ENCODE peak calls at places on chromosomes 12 and 14, in nine cellular contexts. One of them, this sample, is unnamed.

GRCh38 chr12:123989753-123990152 is 16.7 kb downstream of the ZNF664 start:
- DNase-seq in NCI-H1092 treated with DMSO at 0.1 percent for 48 hours: no peak
- DNase-seq in Calu3: no peak
- DNase-seq in naive thymus-derived CD4-positive, alpha-beta T cell: no peak
- DNase-seq in AG08395: no peak
- DNase-seq in A549: no peak
- DNase-seq in amniotic stem cell: no peak
- DNase-seq in 8988T: no peak
- DNase-seq in cardiac muscle cell: peak
- DNase-seq in this sample: no peak

GRCh38 chr14:73777420-73777819 is 63.2 kb upstream of the PNMA1 start:
- DNase-seq in NCI-H1092 treated with DMSO at 0.1 percent for 48 hours: no peak
- DNase-seq in Calu3: no peak
- DNase-seq in naive thymus-derived CD4-positive, alpha-beta T cell: no peak
- DNase-seq in AG08395: no peak
- DNase-seq in A549: no peak
- DNase-seq in amniotic stem cell: no peak
- DNase-seq in 8988T: no peak
- DNase-seq in cardiac muscle cell: no peak
- DNase-seq in this sample: no peak

GRCh38 chr14:73995977-73996378 is 23.1 kb downstream of the ENTPD5 start:
- DNase-seq in NCI-H1092 treated with DMSO at 0.1 percent for 48 hours: no peak
- DNase-seq in Calu3: no peak
- DNase-seq in naive thymus-derived CD4-positive, alpha-beta T cell: no peak
- DNase-seq in AG08395: no peak
- DNase-seq in A549: no peak
- DNase-seq in amniotic stem cell: no peak
- DNase-seq in 8988T: no peak
- DNase-seq in cardiac muscle cell: no peak
- DNase-seq in this sample: no peak

GRCh38 chr14:64444984-64445845 is 20.1 kb upstream of the AKAP5 start:
- DNase-seq in NCI-H1092 treated with DMSO at 0.1 percent for 48 hours: no peak
- DNase-seq in Calu3: no peak
- DNase-seq in naive thymus-derived CD4-positive, alpha-beta T cell: no peak
- DNase-seq in AG08395: peak
- DNase-seq in A549: peak
- DNase-seq in amniotic stem cell: peak
- DNase-seq in 8988T: no peak
- DNase-seq in cardiac muscle cell: no peak
- DNase-seq in this sample: no peak

GRCh38 chr14:22272408-22272807 is 316.6 kb downstream of the DAD1 start:
- DNase-seq in NCI-H1092 treated with DMSO at 0.1 percent for 48 hours: no peak
- DNase-seq in Calu3: no peak
- DNase-seq in naive thymus-derived CD4-positive, alpha-beta T cell: no peak
- DNase-seq in AG08395: no peak
- DNase-seq in A549: no peak
- DNase-seq in amniotic stem cell: no peak
- DNase-seq in 8988T: no peak
- DNase-seq in cardiac muscle cell: no peak
- DNase-seq in this sample: no peak

GRCh38 chr14:96088131-96088880 is 49.1 kb downstream of the C14orf132 start:
- DNase-seq in NCI-H1092 treated with DMSO at 0.1 percent for 48 hours: no peak
- DNase-seq in Calu3: no peak
- DNase-seq in naive thymus-derived CD4-positive, alpha-beta T cell: no peak
- DNase-seq in AG08395: no peak
- DNase-seq in A549: no peak
- DNase-seq in amniotic stem cell: no peak
- DNase-seq in 8988T: no peak
- DNase-seq in cardiac muscle cell: no peak
- DNase-seq in this sample: no peak

GRCh38 chr14:92511472-92512247 is 1.9 kb upstream of the RIN3 start:
- DNase-seq in NCI-H1092 treated with DMSO at 0.1 percent for 48 hours: no peak
- DNase-seq in Calu3: peak
- DNase-seq in naive thymus-derived CD4-positive, alpha-beta T cell: no peak
- DNase-seq in AG08395: peak
- DNase-seq in A549: peak
- DNase-seq in amniotic stem cell: peak
- DNase-seq in 8988T: peak
- DNase-seq in cardiac muscle cell: no peak
- DNase-seq in this sample: no peak

GRCh38 chr12:31874961-31875608 is 84.1 kb upstream of the RESF1 start:
- DNase-seq in NCI-H1092 treated with DMSO at 0.1 percent for 48 hours: no peak
- DNase-seq in Calu3: peak
- DNase-seq in naive thymus-derived CD4-positive, alpha-beta T cell: peak
- DNase-seq in AG08395: peak
- DNase-seq in A549: peak
- DNase-seq in amniotic stem cell: no peak
- DNase-seq in 8988T: peak
- DNase-seq in cardiac muscle cell: no peak
- DNase-seq in this sample: peak

GRCh38 chr12:43786899-43787693 is 19.0 kb downstream of the TWF1 start:
- DNase-seq in NCI-H1092 treated with DMSO at 0.1 percent for 48 hours: no peak
- DNase-seq in Calu3: no peak
- DNase-seq in naive thymus-derived CD4-positive, alpha-beta T cell: no peak
- DNase-seq in AG08395: no peak
- DNase-seq in A549: no peak
- DNase-seq in amniotic stem cell: no peak
- DNase-seq in 8988T: no peak
- DNase-seq in cardiac muscle cell: no peak
- DNase-seq in this sample: no peak

GRCh38 chr12:56042430-56043203 is 899 bp downstream of the RPS26 start:
- DNase-seq in NCI-H1092 treated with DMSO at 0.1 percent for 48 hours: no peak
- DNase-seq in Calu3: no peak
- DNase-seq in naive thymus-derived CD4-positive, alpha-beta T cell: no peak
- DNase-seq in AG08395: no peak
- DNase-seq in A549: no peak
- DNase-seq in amniotic stem cell: no peak
- DNase-seq in 8988T: no peak
- DNase-seq in cardiac muscle cell: no peak
- DNase-seq in this sample: no peak

GRCh38 chr12:116044181-116044580 is 233.3 kb downstream of the MED13L start:
- DNase-seq in NCI-H1092 treated with DMSO at 0.1 percent for 48 hours: no peak
- DNase-seq in Calu3: no peak
- DNase-seq in naive thymus-derived CD4-positive, alpha-beta T cell: no peak
- DNase-seq in AG08395: no peak
- DNase-seq in A549: no peak
- DNase-seq in amniotic stem cell: no peak
- DNase-seq in 8988T: no peak
- DNase-seq in cardiac muscle cell: no peak
- DNase-seq in this sample: no peak

GRCh38 chr12:75550401-75550851 is 39.0 kb upstream of the KRR1 start:
- DNase-seq in NCI-H1092 treated with DMSO at 0.1 percent for 48 hours: no peak
- DNase-seq in Calu3: no peak
- DNase-seq in naive thymus-derived CD4-positive, alpha-beta T cell: no peak
- DNase-seq in AG08395: peak
- DNase-seq in A549: no peak
- DNase-seq in amniotic stem cell: no peak
- DNase-seq in 8988T: no peak
- DNase-seq in cardiac muscle cell: peak
- DNase-seq in this sample: no peak

GRCh38 chr14:90986510-90986909 is 73.9 kb downstream of the RPS6KA5 start:
- DNase-seq in NCI-H1092 treated with DMSO at 0.1 percent for 48 hours: no peak
- DNase-seq in Calu3: no peak
- DNase-seq in naive thymus-derived CD4-positive, alpha-beta T cell: no peak
- DNase-seq in AG08395: no peak
- DNase-seq in A549: no peak
- DNase-seq in amniotic stem cell: no peak
- DNase-seq in 8988T: no peak
- DNase-seq in cardiac muscle cell: no peak
- DNase-seq in this sample: no peak

GRCh38 chr14:99575043-99576023 is 28.7 kb downstream of the CCDC85C start:
- DNase-seq in NCI-H1092 treated with DMSO at 0.1 percent for 48 hours: peak
- DNase-seq in Calu3: peak
- DNase-seq in naive thymus-derived CD4-positive, alpha-beta T cell: no peak
- DNase-seq in AG08395: no peak
- DNase-seq in A549: peak
- DNase-seq in amniotic stem cell: no peak
- DNase-seq in 8988T: no peak
- DNase-seq in cardiac muscle cell: peak
- DNase-seq in this sample: peak

GRCh38 chr12:110224379-110225304 is 56.4 kb upstream of the ATP2A2 start:
- DNase-seq in NCI-H1092 treated with DMSO at 0.1 percent for 48 hours: no peak
- DNase-seq in Calu3: no peak
- DNase-seq in naive thymus-derived CD4-positive, alpha-beta T cell: no peak
- DNase-seq in AG08395: peak
- DNase-seq in A549: peak
- DNase-seq in amniotic stem cell: peak
- DNase-seq in 8988T: no peak
- DNase-seq in cardiac muscle cell: no peak
- DNase-seq in this sample: peak

GRCh38 chr12:54392485-54393349 is 8.2 kb upstream of the ZNF385A start:
- DNase-seq in NCI-H1092 treated with DMSO at 0.1 percent for 48 hours: no peak
- DNase-seq in Calu3: no peak
- DNase-seq in naive thymus-derived CD4-positive, alpha-beta T cell: no peak
- DNase-seq in AG08395: no peak
- DNase-seq in A549: no peak
- DNase-seq in amniotic stem cell: no peak
- DNase-seq in 8988T: no peak
- DNase-seq in cardiac muscle cell: no peak
- DNase-seq in this sample: no peak

GRCh38 chr14:22650960-22651521 is 6.9 kb upstream of the OR6J1 start:
- DNase-seq in NCI-H1092 treated with DMSO at 0.1 percent for 48 hours: no peak
- DNase-seq in Calu3: no peak
- DNase-seq in naive thymus-derived CD4-positive, alpha-beta T cell: no peak
- DNase-seq in AG08395: no peak
- DNase-seq in A549: peak
- DNase-seq in amniotic stem cell: no peak
- DNase-seq in 8988T: no peak
- DNase-seq in cardiac muscle cell: no peak
- DNase-seq in this sample: no peak

GRCh38 chr12:64609543-64610091 is 678 bp upstream of the RASSF3 start:
- DNase-seq in NCI-H1092 treated with DMSO at 0.1 percent for 48 hours: peak
- DNase-seq in Calu3: no peak
- DNase-seq in naive thymus-derived CD4-positive, alpha-beta T cell: no peak
- DNase-seq in AG08395: no peak
- DNase-seq in A549: peak
- DNase-seq in amniotic stem cell: no peak
- DNase-seq in 8988T: no peak
- DNase-seq in cardiac muscle cell: peak
- DNase-seq in this sample: no peak

GRCh38 chr12:18546399-18546798 is 191.4 kb downstream of the PLCZ1 start:
- DNase-seq in NCI-H1092 treated with DMSO at 0.1 percent for 48 hours: peak
- DNase-seq in Calu3: no peak
- DNase-seq in naive thymus-derived CD4-positive, alpha-beta T cell: no peak
- DNase-seq in AG08395: peak
- DNase-seq in A549: peak
- DNase-seq in amniotic stem cell: no peak
- DNase-seq in 8988T: no peak
- DNase-seq in cardiac muscle cell: peak
- DNase-seq in this sample: no peak

GRCh38 chr14:34098985-34099349 is 148.1 kb upstream of the EGLN3 start:
- DNase-seq in NCI-H1092 treated with DMSO at 0.1 percent for 48 hours: no peak
- DNase-seq in Calu3: no peak
- DNase-seq in naive thymus-derived CD4-positive, alpha-beta T cell: no peak
- DNase-seq in AG08395: no peak
- DNase-seq in A549: no peak
- DNase-seq in amniotic stem cell: no peak
- DNase-seq in 8988T: no peak
- DNase-seq in cardiac muscle cell: no peak
- DNase-seq in this sample: no peak

GRCh38 chr12:509494-509893 is 49.8 kb downstream of the B4GALNT3 start:
- DNase-seq in NCI-H1092 treated with DMSO at 0.1 percent for 48 hours: no peak
- DNase-seq in Calu3: peak
- DNase-seq in naive thymus-derived CD4-positive, alpha-beta T cell: no peak
- DNase-seq in AG08395: no peak
- DNase-seq in A549: no peak
- DNase-seq in amniotic stem cell: no peak
- DNase-seq in 8988T: peak
- DNase-seq in cardiac muscle cell: peak
- DNase-seq in this sample: no peak

GRCh38 chr12:123237646-123238329 is 4.6 kb downstream of the MTRFR start:
- DNase-seq in NCI-H1092 treated with DMSO at 0.1 percent for 48 hours: peak
- DNase-seq in Calu3: peak
- DNase-seq in naive thymus-derived CD4-positive, alpha-beta T cell: peak
- DNase-seq in AG08395: peak
- DNase-seq in A549: peak
- DNase-seq in amniotic stem cell: peak
- DNase-seq in 8988T: no peak
- DNase-seq in cardiac muscle cell: peak
- DNase-seq in this sample: peak

GRCh38 chr14:94330857-94331256 is 7.7 kb upstream of the SERPINA6 start:
- DNase-seq in NCI-H1092 treated with DMSO at 0.1 percent for 48 hours: no peak
- DNase-seq in Calu3: no peak
- DNase-seq in naive thymus-derived CD4-positive, alpha-beta T cell: no peak
- DNase-seq in AG08395: no peak
- DNase-seq in A549: no peak
- DNase-seq in amniotic stem cell: no peak
- DNase-seq in 8988T: no peak
- DNase-seq in cardiac muscle cell: no peak
- DNase-seq in this sample: no peak

GRCh38 chr12:56522486-56523193 is 1.0 kb downstream of the RBMS2 start:
- DNase-seq in NCI-H1092 treated with DMSO at 0.1 percent for 48 hours: no peak
- DNase-seq in Calu3: no peak
- DNase-seq in naive thymus-derived CD4-positive, alpha-beta T cell: no peak
- DNase-seq in AG08395: peak
- DNase-seq in A549: peak
- DNase-seq in amniotic stem cell: no peak
- DNase-seq in 8988T: no peak
- DNase-seq in cardiac muscle cell: peak
- DNase-seq in this sample: no peak

GRCh38 chr12:109737631-109738030 is 24.0 kb downstream of the FAM222A start:
- DNase-seq in NCI-H1092 treated with DMSO at 0.1 percent for 48 hours: no peak
- DNase-seq in Calu3: peak
- DNase-seq in naive thymus-derived CD4-positive, alpha-beta T cell: no peak
- DNase-seq in AG08395: no peak
- DNase-seq in A549: no peak
- DNase-seq in amniotic stem cell: no peak
- DNase-seq in 8988T: no peak
- DNase-seq in cardiac muscle cell: no peak
- DNase-seq in this sample: no peak

GRCh38 chr12:103169-103981 is 36.8 kb downstream of the IQSEC3 start:
- DNase-seq in NCI-H1092 treated with DMSO at 0.1 percent for 48 hours: peak
- DNase-seq in Calu3: no peak
- DNase-seq in naive thymus-derived CD4-positive, alpha-beta T cell: no peak
- DNase-seq in AG08395: no peak
- DNase-seq in A549: peak
- DNase-seq in amniotic stem cell: no peak
- DNase-seq in 8988T: no peak
- DNase-seq in cardiac muscle cell: peak
- DNase-seq in this sample: no peak

GRCh38 chr14:75981426-75981825 is 369 bp downstream of the TGFB3 start:
- DNase-seq in NCI-H1092 treated with DMSO at 0.1 percent for 48 hours: peak
- DNase-seq in Calu3: no peak
- DNase-seq in naive thymus-derived CD4-positive, alpha-beta T cell: peak
- DNase-seq in AG08395: no peak
- DNase-seq in A549: no peak
- DNase-seq in amniotic stem cell: no peak
- DNase-seq in 8988T: no peak
- DNase-seq in cardiac muscle cell: peak
- DNase-seq in this sample: no peak

GRCh38 chr14:20631023-20631820 is 10.3 kb downstream of the OR6S1 start:
- DNase-seq in NCI-H1092 treated with DMSO at 0.1 percent for 48 hours: peak
- DNase-seq in Calu3: peak
- DNase-seq in naive thymus-derived CD4-positive, alpha-beta T cell: peak
- DNase-seq in AG08395: peak
- DNase-seq in A549: peak
- DNase-seq in amniotic stem cell: no peak
- DNase-seq in 8988T: no peak
- DNase-seq in cardiac muscle cell: peak
- DNase-seq in this sample: peak

GRCh38 chr12:76183459-76184186 is 99.1 kb upstream of the NAP1L1 start:
- DNase-seq in NCI-H1092 treated with DMSO at 0.1 percent for 48 hours: no peak
- DNase-seq in Calu3: peak
- DNase-seq in naive thymus-derived CD4-positive, alpha-beta T cell: no peak
- DNase-seq in AG08395: peak
- DNase-seq in A549: peak
- DNase-seq in amniotic stem cell: peak
- DNase-seq in 8988T: peak
- DNase-seq in cardiac muscle cell: no peak
- DNase-seq in this sample: no peak

GRCh38 chr14:101009531-101009930 is 106.0 kb upstream of the RTL1 start:
- DNase-seq in NCI-H1092 treated with DMSO at 0.1 percent for 48 hours: no peak
- DNase-seq in Calu3: no peak
- DNase-seq in naive thymus-derived CD4-positive, alpha-beta T cell: no peak
- DNase-seq in AG08395: no peak
- DNase-seq in A549: no peak
- DNase-seq in amniotic stem cell: no peak
- DNase-seq in 8988T: no peak
- DNase-seq in cardiac muscle cell: no peak
- DNase-seq in this sample: no peak

GRCh38 chr12:67681145-67681778 is 32.7 kb downstream of the DYRK2 start:
- DNase-seq in NCI-H1092 treated with DMSO at 0.1 percent for 48 hours: no peak
- DNase-seq in Calu3: no peak
- DNase-seq in naive thymus-derived CD4-positive, alpha-beta T cell: no peak
- DNase-seq in AG08395: peak
- DNase-seq in A549: peak
- DNase-seq in amniotic stem cell: peak
- DNase-seq in 8988T: no peak
- DNase-seq in cardiac muscle cell: no peak
- DNase-seq in this sample: no peak

This sample was measured in prostate gland.